ENCODE peak calls at places on chromosome 10, in five cellular contexts. Y, A, D, R and O are unnamed samples.

GRCh38 chr10:48935141-48935540 is 4.5 kb downstream of the LRRC18 start:
- DNase-seq in A (no peak), Y (no peak), D (no peak), R (no peak), O (no peak)

GRCh38 chr10:12635127-12635541 is 285.8 kb downstream of the CAMK1D start:
- DNase-seq in R (no peak), A (no peak), Y (no peak), D (peak; percentile 32), O (no peak)

GRCh38 chr10:85100495-85100894 is 772.1 kb downstream of the CCSER2 start:
- DNase-seq in A (no peak), R (no peak), D (no peak), Y (no peak), O (no peak)

GRCh38 chr10:23432161-23432560 is 6.7 kb upstream of the OTUD1 start:
- DNase-seq in Y (peak; percentile 46), R (no peak), A (no peak), D (no peak), O (no peak)

GRCh38 chr10:4353059-4353655 is 472.9 kb upstream of the AKR1E2 start:
- DNase-seq in A (no peak), R (no peak), Y (no peak), D (no peak), O (no peak)

GRCh38 chr10:69382382-69383117 is 34.2 kb downstream of the TACR2 start:
- DNase-seq in R (no peak), D (no peak), Y (no peak), A (no peak), O (no peak)

GRCh38 chr10:135601-136464 is 578 bp downstream of the ZMYND11 start:
- DNase-seq in Y (peak; percentile 76), A (peak; percentile 66), R (peak; percentile 72), D (peak; percentile 58), O (no peak)

GRCh38 chr10:133109736-133110532 is 22.2 kb downstream of the ADGRA1 start:
- DNase-seq in Y (no peak), R (no peak), D (no peak), A (peak; percentile 84), O (no peak)

GRCh38 chr10:65204999-65205398 is 1683.8 kb downstream of the REEP3 start:
- DNase-seq in R (no peak), D (no peak), Y (no peak), A (no peak), O (no peak)

GRCh38 chr10:42640610-42641229 is 2.4 kb upstream of the ZNF33B start:
- DNase-seq in A (peak; percentile 84), D (no peak), R (no peak), Y (peak; percentile 48), O (no peak)

GRCh38 chr10:5497948-5498730 is 1.2 kb downstream of the CALML5 start:
- DNase-seq in A (peak; percentile 6), R (no peak), Y (no peak), D (no peak), O (no peak)

GRCh38 chr10:46286991-46287693 is at the start of gene ANTXRL:
- DNase-seq in D (no peak), Y (peak; percentile 7), A (no peak), R (no peak), O (no peak)

GRCh38 chr10:60646966-60647796 is 131.1 kb upstream of the CDK1 start:
- DNase-seq in A (peak; percentile 44), R (no peak), Y (peak; percentile 22), D (peak; percentile 16), O (no peak)

GRCh38 chr10:89414879-89415821 is 782 bp downstream of the IFIT5 start:
- DNase-seq in D (peak; percentile 59), R (peak; percentile 72), A (peak; percentile 55), Y (peak; percentile 47), O (no peak)
- TF ChIP-seq POLR2A in D (no peak), R (no peak), A (peak; percentile 26), Y (no peak), O (no peak)

GRCh38 chr10:11207276-11207809 is 189.7 kb downstream of the CELF2 start:
- DNase-seq in D (no peak), A (no peak), R (no peak), Y (no peak), O (no peak)
- H3K4me1 ChIP-seq in D (no peaks in the 10 kb centered on the region), A (peaks cover 11% of the 10 kb centered on the region), R (peaks cover 6% of the 10 kb centered on the region), Y (peaks cover 2% of the 10 kb centered on the region), O (peaks cover 17% of the 10 kb centered on the region)

GRCh38 chr10:110918269-110918632 is 729 bp downstream of the BBIP1 start:
- DNase-seq in A (peak; percentile 97), Y (peak; percentile 97), R (peak; percentile 92), D (peak; percentile 89), O (peak; percentile 97)
- TF ChIP-seq POLR2A in A (no peak), Y (no peak), R (no peak), D (no peak), O (no peak)

GRCh38 chr10:78744521-78745090 is 324.2 kb upstream of the ZMIZ1 start:
- DNase-seq in R (no peak), Y (no peak), A (peak; percentile 84), D (no peak), O (no peak)
- H3K4me1 ChIP-seq in R (no peaks in the 10 kb centered on the region), Y (peaks cover 4% of the 10 kb centered on the region), A (peaks cover 70% of the 10 kb centered on the region), D (peaks cover 10% of the 10 kb centered on the region), O (peaks cover 33% of the 10 kb centered on the region)

GRCh38 chr10:123135415-123136141 is at the start of gene HMX3:
- DNase-seq in A (no peak), D (peak; percentile 31), R (no peak), Y (no peak), O (no peak)
- TF ChIP-seq POLR2A in A (no peak), D (no peak), R (no peak), Y (no peak), O (no peak)

GRCh38 chr10:129364949-129365348 is 102.1 kb upstream of the MGMT start:
- DNase-seq in A (no peak), Y (no peak), R (no peak), D (no peak), O (no peak)

GRCh38 chr10:129360046-129360445 is 107.0 kb upstream of the MGMT start:
- DNase-seq in D (no peak), R (no peak), A (no peak), Y (no peak), O (no peak)

GRCh38 chr10:129365767-129366400 is 101.2 kb upstream of the MGMT start:
- DNase-seq in D (no peak), A (no peak), R (no peak), Y (no peak), O (no peak)

GRCh38 chr10:129361676-129362376 is 105.2 kb upstream of the MGMT start:
- DNase-seq in D (no peak), R (no peak), A (no peak), Y (no peak), O (no peak)
- H3K4me1 ChIP-seq in D (no peaks in the 10 kb centered on the region), R (no peaks in the 10 kb centered on the region), A (no peaks in the 10 kb centered on the region), Y (no peaks in the 10 kb centered on the region), O (no peaks in the 10 kb centered on the region)

DNA sequence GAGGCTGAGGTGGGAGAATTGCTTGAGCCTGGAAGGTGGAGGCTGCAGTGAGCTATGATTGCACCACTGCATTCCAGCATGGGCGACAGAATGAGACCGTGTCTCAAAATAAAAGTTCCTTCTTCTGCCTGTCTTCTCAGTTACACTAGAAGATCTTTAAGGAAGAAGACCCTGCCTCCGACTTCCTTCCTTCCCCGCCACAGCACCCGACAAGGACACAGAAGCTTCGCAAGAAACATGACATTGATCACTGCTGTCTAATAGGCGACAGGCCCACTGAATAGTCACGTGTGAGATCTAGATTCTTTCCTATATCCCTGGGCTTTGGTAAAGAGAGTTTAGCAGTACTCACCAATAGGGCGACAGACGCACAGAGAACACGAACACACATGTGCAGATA is 118.2 kb downstream of the PRPF18 start:
- DNase-seq in A (no peak), D (no peak), Y (no peak), R (no peak), O (no peak)
- TF ChIP-seq POLR2A in A (no peak), D (no peak), Y (no peak), R (peak; percentile 12), O (no peak)